ENCODE peak calls at places on chromosomes 11 and 22, in nine cellular contexts. J, A, T, H, N, U, F, C and D are unnamed samples.
A peak's percentile ranks its signal among the peaks of the same experiment; 100 is the strongest.

GRCh38 chr11:61415381-61415780 is 14.4 kb downstream of the CPSF7 start:
- DNase-seq in J (no peak), A (no peak), T (no peak), H (no peak), N (no peak), U (no peak), F (no peak), C (no peak), D (no peak)

GRCh38 chr11:128297111-128297651 is 290.2 kb downstream of the ETS1 start:
- DNase-seq in J (no peak), A (no peak), T (no peak), H (no peak), N (no peak), U (no peak), F (no peak), C (no peak), D (no peak)

GRCh38 chr11:66543263-66544107 is 2.4 kb downstream of the ZDHHC24 start:
- DNase-seq in J (no peak), A (peak; percentile 33), T (peak; percentile 65), H (peak; percentile 82), N (no peak), U (no peak), F (no peak), C (peak; percentile 52), D (peak; percentile 35)

GRCh38 chr11:1825039-1825740 is 9.6 kb upstream of the SYT8 start:
- DNase-seq in J (no peak), A (no peak), T (peak; percentile 56), H (no peak), N (peak; percentile 39), U (no peak), F (peak; percentile 72), C (peak; percentile 57), D (no peak)

GRCh38 chr22:46297151-46297819 is 615 bp downstream of the GTSE1 start:
- DNase-seq in J (no peak), A (peak; percentile 6), T (no peak), H (no peak), N (peak; percentile 36), U (peak; percentile 22), F (peak; percentile 24), C (no peak), D (no peak)

GRCh38 chr11:94539420-94539819 is 4.3 kb upstream of the FUT4 start:
- DNase-seq in J (no peak), A (no peak), T (no peak), H (no peak), N (peak; percentile 36), U (no peak), F (no peak), C (no peak), D (no peak)

GRCh38 chr11:17479284-17480214 is 2.9 kb upstream of the ABCC8 start:
- DNase-seq in J (peak; percentile 37), A (no peak), T (peak; percentile 33), H (peak; percentile 85), N (peak; percentile 61), U (peak; percentile 80), F (peak; percentile 12), C (no peak), D (no peak)

GRCh38 chr11:11279956-11280689 is 72.9 kb downstream of the CSNK2A3 start:
- DNase-seq in J (no peak), A (no peak), T (peak; percentile 3), H (no peak), N (no peak), U (peak; percentile 40), F (no peak), C (peak; percentile 39), D (no peak)

GRCh38 chr22:25987948-25988347 is 181.3 kb upstream of the SEZ6L start:
- DNase-seq in J (no peak), A (no peak), T (no peak), H (peak; percentile 27), N (no peak), U (no peak), F (no peak), C (peak; percentile 81), D (no peak)

GRCh38 chr11:72812604-72812967 is 1.6 kb upstream of the ATG16L2 start:
- DNase-seq in J (no peak), A (no peak), T (no peak), H (no peak), N (no peak), U (no peak), F (no peak), C (peak; percentile 54), D (no peak)

GRCh38 chr22:41411021-41411851 is 29.5 kb downstream of the TEF start:
- DNase-seq in J (peak; percentile 41), A (no peak), T (no peak), H (no peak), N (no peak), U (no peak), F (no peak), C (no peak), D (peak; percentile 34)

GRCh38 chr11:71425851-71426250 is 22.3 kb downstream of the DHCR7 start:
- DNase-seq in J (no peak), A (no peak), T (no peak), H (no peak), N (peak; percentile 17), U (no peak), F (peak; percentile 82), C (no peak), D (no peak)

GRCh38 chr11:63609971-63610580 is 4.2 kb downstream of the PLAAT3 start:
- DNase-seq in J (no peak), A (no peak), T (no peak), H (no peak), N (no peak), U (no peak), F (peak; percentile 17), C (no peak), D (no peak)

GRCh38 chr11:132840660-132841059 is 691.6 kb downstream of the OPCML start:
- DNase-seq in J (no peak), A (no peak), T (no peak), H (no peak), N (no peak), U (no peak), F (no peak), C (no peak), D (no peak)

GRCh38 chr11:2563216-2564007 is 118.6 kb downstream of the KCNQ1 start:
- DNase-seq in J (no peak), A (no peak), T (no peak), H (no peak), N (no peak), U (no peak), F (no peak), C (no peak), D (no peak)

GRCh38 chr11:121048464-121049233 is 24.7 kb downstream of the TBCEL start:
- DNase-seq in J (no peak), A (no peak), T (no peak), H (no peak), N (no peak), U (no peak), F (no peak), C (no peak), D (no peak)

GRCh38 chr11:111846063-111846462 is 25.3 kb downstream of the ALG9 start:
- DNase-seq in J (no peak), A (no peak), T (peak; percentile 32), H (peak; percentile 6), N (no peak), U (no peak), F (peak; percentile 41), C (no peak), D (peak; percentile 17)

GRCh38 chr11:122394326-122394725 is 261.2 kb upstream of the UBASH3B start:
- DNase-seq in J (peak; percentile 12), A (no peak), T (no peak), H (no peak), N (no peak), U (no peak), F (no peak), C (no peak), D (no peak)

GRCh38 chr11:67495234-67496005 is 9.7 kb downstream of the PITPNM1 start:
- DNase-seq in J (no peak), A (no peak), T (no peak), H (peak; percentile 34), N (no peak), U (no peak), F (no peak), C (no peak), D (no peak)

GRCh38 chr22:22144858-22145257 is 99.7 kb upstream of the VPREB1 start:
- DNase-seq in J (no peak), A (no peak), T (no peak), H (no peak), N (no peak), U (no peak), F (no peak), C (no peak), D (no peak)